ENCODE peak calls at places on chromosomes 16 and 17, in six cellular contexts. J, G, W, C, A and I are unnamed samples.
A peak's percentile ranks its signal among the peaks of the same experiment; 100 is the strongest.

GRCh38 chr17:15945493-15946209 is 721 bp downstream of the ADORA2B start:
- DNase-seq in J (peak; percentile 56), G (no peak), W (peak; percentile 36), C (peak; percentile 71), A (no peak), I (no peak)

GRCh38 chr17:74769266-74769855 is 6.8 kb downstream of the NAT9 start:
- DNase-seq in J (no peak), G (no peak), W (no peak), C (no peak), A (no peak), I (no peak)

GRCh38 chr16:67727521-67728485 is 8.7 kb upstream of the GFOD2 start:
- DNase-seq in J (no peak), G (no peak), W (no peak), C (peak; percentile 60), A (no peak), I (no peak)

GRCh38 chr17:62966426-62967110 is 533 bp downstream of the TANC2 start:
- DNase-seq in J (peak; percentile 69), G (no peak), W (peak; percentile 74), C (no peak), A (peak; percentile 32), I (no peak)

GRCh38 chr17:75679706-75680201 is 12.6 kb downstream of the SAP30BP start:
- DNase-seq in J (no peak), G (no peak), W (peak; percentile 60), C (no peak), A (peak; percentile 89), I (no peak)

GRCh38 chr16:22092143-22092933 is at the start of gene VWA3A:
- DNase-seq in J (peak; percentile 64), G (no peak), W (no peak), C (no peak), A (peak; percentile 47), I (no peak)

GRCh38 chr16:1097800-1098199 is 1.8 kb upstream of the C1QTNF8 start:
- DNase-seq in J (no peak), G (no peak), W (no peak), C (no peak), A (no peak), I (no peak)

GRCh38 chr17:263271-263670 is 81.8 kb upstream of the DOC2B start:
- DNase-seq in J (no peak), G (no peak), W (no peak), C (peak; percentile 50), A (no peak), I (no peak)

GRCh38 chr17:57707892-57708291 is 37.2 kb downstream of the CCDC182 start:
- DNase-seq in J (peak; percentile 60), G (no peak), W (no peak), C (no peak), A (no peak), I (peak; percentile 76)

GRCh38 chr17:72240333-72240732 is 119.5 kb downstream of the SOX9 start:
- DNase-seq in J (no peak), G (no peak), W (no peak), C (no peak), A (no peak), I (no peak)

GRCh38 chr16:24670623-24671454 is 58.6 kb upstream of the TNRC6A start:
- DNase-seq in J (peak; percentile 64), G (no peak), W (peak; percentile 29), C (peak; percentile 87), A (peak; percentile 59), I (peak; percentile 94)

GRCh38 chr17:60383379-60383778 is 8.6 kb downstream of the USP32 start:
- DNase-seq in J (no peak), G (no peak), W (no peak), C (no peak), A (no peak), I (no peak)

GRCh38 chr17:29237476-29238132 is 9.1 kb upstream of the CRYBA1 start:
- DNase-seq in J (no peak), G (no peak), W (no peak), C (no peak), A (no peak), I (no peak)

GRCh38 chr17:63993368-63993990 is 4.7 kb upstream of the PRR29 start:
- DNase-seq in J (no peak), G (no peak), W (no peak), C (peak; percentile 43), A (no peak), I (no peak)

GRCh38 chr17:74922694-74923537 is at the start of gene USH1G:
- DNase-seq in J (peak; percentile 69), G (no peak), W (peak; percentile 17), C (no peak), A (no peak), I (no peak)

DNA sequence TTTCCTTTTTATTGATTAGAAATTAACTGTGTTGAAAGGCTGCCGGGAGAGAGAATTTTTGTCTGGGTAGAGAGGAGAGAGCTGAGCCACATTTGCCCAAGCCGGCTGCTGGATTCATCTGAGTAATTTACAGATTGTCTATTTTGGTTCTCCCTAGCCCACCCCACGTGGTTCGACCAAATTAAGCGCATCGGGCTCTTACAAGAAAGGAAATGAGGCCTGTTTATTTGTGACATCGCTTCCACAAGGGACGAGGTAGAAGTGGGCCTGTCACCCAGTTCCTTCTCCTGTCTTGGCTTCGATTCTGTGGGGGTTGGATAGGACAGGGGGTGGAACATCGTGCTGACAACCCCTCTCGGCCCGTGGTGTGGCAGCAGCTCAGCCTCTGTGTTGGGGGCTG is 42.9 kb downstream of the SYT17 start:
- DNase-seq in J (no peak), G (peak; percentile 35), W (no peak), C (no peak), A (no peak), I (no peak)
- TF ChIP-seq POLR2AphosphoS5 in J (no peak), G (peak; percentile 19), W (no peak), C (no peak), A (no peak), I (no peak)

DNA sequence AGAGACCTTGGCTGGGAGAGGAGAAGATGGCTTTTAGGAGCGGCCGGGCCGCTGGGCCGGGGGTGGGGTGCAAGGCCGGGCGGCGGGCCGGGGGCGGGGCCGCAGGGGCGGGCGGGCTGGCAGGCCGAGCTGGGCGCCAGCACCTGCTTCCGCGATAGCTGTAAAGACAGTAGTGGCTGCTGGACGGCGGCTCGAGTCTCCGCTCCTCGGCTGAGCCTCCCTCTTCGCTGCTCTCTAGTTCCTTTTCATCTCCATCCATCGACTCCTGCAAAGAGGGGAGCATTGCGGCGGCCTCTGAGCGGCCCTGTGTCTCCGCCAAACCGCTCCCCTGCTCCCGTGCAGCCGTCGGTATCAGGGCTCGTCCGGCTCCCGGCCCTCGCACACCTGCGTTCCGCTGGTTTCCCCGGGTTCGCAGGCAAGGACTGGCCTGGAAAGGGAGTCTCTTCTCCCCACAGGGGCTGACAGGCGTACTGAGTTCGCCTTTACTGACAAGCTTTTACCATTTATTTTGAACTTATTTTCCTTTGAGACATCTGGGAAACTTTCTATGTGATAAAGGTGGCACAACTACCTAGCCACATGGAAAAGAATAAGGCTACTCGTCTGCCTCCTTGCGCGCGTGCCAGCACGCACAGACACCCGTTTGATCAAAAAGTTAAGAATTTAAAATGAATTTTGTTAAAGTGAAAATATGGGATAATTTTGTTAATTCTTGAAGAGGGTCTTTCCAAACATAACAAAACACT is at the start of gene C17orf75:
- DNase-seq in J (peak; percentile 90), G (peak; percentile 61), W (peak; percentile 82), C (peak; percentile 90), A (peak; percentile 73), I (no peak)
- TF ChIP-seq POLR2A in J (peak; percentile 53), G (peak; percentile 79), W (peak; percentile 59), C (no peak), A (peak; percentile 80), I (no peak)

GRCh38 chr16:89096042-89096717 is 2.5 kb downstream of the ACSF3 start:
- DNase-seq in J (no peak), G (no peak), W (no peak), C (no peak), A (no peak), I (no peak)
- TF ChIP-seq POLR2AphosphoS5 in J (no peak), G (no peak), W (no peak), C (no peak), A (no peak), I (no peak)

DNA sequence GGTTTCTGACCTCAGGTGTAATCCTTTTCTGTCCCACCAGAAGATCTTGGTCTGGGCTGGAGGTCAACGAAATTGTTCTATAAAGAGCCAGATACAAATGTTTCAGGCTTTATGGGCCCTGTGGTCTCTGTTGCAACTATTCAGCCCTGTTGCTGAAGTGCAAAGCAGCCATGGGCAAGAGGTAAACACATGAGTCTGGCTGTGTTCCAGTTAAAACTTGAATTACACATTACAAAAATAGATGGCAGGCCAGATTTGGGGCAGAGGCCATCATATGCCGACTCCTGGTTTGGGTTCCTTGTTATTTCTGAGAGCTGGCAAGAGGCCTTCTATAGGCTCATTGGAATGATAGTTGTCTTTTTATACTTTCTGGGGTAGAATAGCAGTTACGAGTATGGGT is 114.4 kb downstream of the SDR42E1 start:
- DNase-seq in J (no peak), G (no peak), W (no peak), C (peak; percentile 4), A (peak; percentile 85), I (no peak)
- TF ChIP-seq POLR2A in J (no peak), G (no peak), W (no peak), C (no peak), A (peak; percentile 28), I (no peak)

DNA sequence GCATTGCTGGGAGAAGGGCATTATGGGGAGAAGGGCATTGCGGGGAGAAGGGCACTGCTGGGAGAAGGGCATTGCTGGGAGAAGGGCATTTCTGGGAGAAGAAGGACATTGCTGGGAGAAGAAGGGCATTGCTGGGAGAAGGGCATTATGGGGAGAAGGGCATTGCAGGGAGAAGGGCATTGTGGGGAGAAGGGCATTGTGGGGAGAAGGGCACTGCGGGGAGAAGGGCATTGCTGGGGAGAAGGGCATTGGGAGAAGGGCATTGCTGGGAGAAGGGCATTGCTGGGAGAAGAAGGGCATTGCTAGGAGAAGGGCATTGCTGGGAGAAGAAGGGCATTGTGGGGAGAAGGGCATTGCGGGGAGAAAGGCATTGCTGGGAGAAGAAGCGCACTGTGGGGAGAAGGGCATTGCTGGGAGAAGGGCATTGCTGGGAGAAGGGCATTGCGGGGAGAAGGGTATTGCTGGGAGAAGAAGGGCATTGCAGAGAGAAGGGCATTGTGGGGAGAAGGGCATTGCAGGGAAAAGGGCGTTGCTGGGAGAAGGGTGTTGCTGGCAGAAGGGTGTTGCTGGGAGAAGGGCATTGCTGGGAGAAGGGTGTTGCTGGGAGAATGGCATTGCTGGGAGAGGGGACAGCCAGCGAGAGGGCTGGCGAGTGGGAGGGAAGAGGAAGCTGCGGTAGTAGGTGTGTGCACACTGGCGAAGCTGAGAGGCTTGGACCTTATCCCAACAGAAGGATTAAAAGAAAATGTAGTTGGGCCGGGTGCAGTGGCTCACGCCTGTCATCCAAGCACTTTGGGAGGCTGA is 4.6 kb upstream of the PYDC1 start:
- DNase-seq in J (no peak), G (no peak), W (no peak), C (no peak), A (no peak), I (no peak)
- TF ChIP-seq POLR2AphosphoS5 in J (peak; percentile 83), G (no peak), W (no peak), C (no peak), A (no peak), I (no peak)

GRCh38 chr17:55140751-55141150 is 124.0 kb upstream of the HLF start:
- DNase-seq in J (no peak), G (no peak), W (no peak), C (no peak), A (no peak), I (no peak)
- TF ChIP-seq POLR2A in J (no peak), G (no peak), W (no peak), C (no peak), A (no peak), I (no peak)